ENCODE peak calls at places on chromosome 4, in nine cellular contexts. One of them, this sample, is unnamed.

GRCh38 chr4:3340038-3340702 is 47.3 kb downstream of the RGS12 start:
- ATAC-seq in CD4-positive, CD25-positive, alpha-beta regulatory T cell: no peak
- ATAC-seq in A549: no peak
- ATAC-seq in naive thymus-derived CD8-positive, alpha-beta T cell: no peak
- ATAC-seq in central memory CD8-positive, alpha-beta T cell: no peak
- ATAC-seq in SK-N-SH treated with all-trans-retinoic acid at 6 μM for 48 hours: no peak
- ATAC-seq in stimulated activated naive CD8-positive, alpha-beta T cell treated with anti-CD3 and anti-CD28 coated beads, Interleukin-15, amount 100 ng/mL, for 72 hours: no peak
- ATAC-seq in right lobe of liver: no peak
- ATAC-seq in T-cell: no peak
- ATAC-seq in this sample: no peak

GRCh38 chr4:62549601-62550000 is 1349.5 kb downstream of the ADGRL3 start:
- ATAC-seq in central memory CD8-positive, alpha-beta T cell: no peak
- ATAC-seq in T-cell: no peak
- ATAC-seq in right lobe of liver: no peak
- ATAC-seq in CD4-positive, CD25-positive, alpha-beta regulatory T cell: no peak
- ATAC-seq in stimulated activated naive CD8-positive, alpha-beta T cell treated with anti-CD3 and anti-CD28 coated beads, Interleukin-15, amount 100 ng/mL, for 72 hours: no peak
- ATAC-seq in SK-N-SH treated with all-trans-retinoic acid at 6 μM for 48 hours: no peak
- ATAC-seq in naive thymus-derived CD8-positive, alpha-beta T cell: no peak
- ATAC-seq in A549: no peak
- ATAC-seq in this sample: no peak

GRCh38 chr4:53702334-53703266 is 111.3 kb upstream of the LNX1 start:
- ATAC-seq in CD4-positive, CD25-positive, alpha-beta regulatory T cell: peak
- ATAC-seq in SK-N-SH treated with all-trans-retinoic acid at 6 μM for 48 hours: peak
- ATAC-seq in stimulated activated naive CD8-positive, alpha-beta T cell treated with anti-CD3 and anti-CD28 coated beads, Interleukin-15, amount 100 ng/mL, for 72 hours: peak
- ATAC-seq in T-cell: no peak
- ATAC-seq in A549: peak
- ATAC-seq in right lobe of liver: peak
- ATAC-seq in central memory CD8-positive, alpha-beta T cell: peak
- ATAC-seq in naive thymus-derived CD8-positive, alpha-beta T cell: peak
- ATAC-seq in this sample: no peak

GRCh38 chr4:92305878-92306520 is 2.2 kb downstream of the GRID2 start:
- ATAC-seq in A549: peak
- ATAC-seq in SK-N-SH treated with all-trans-retinoic acid at 6 μM for 48 hours: peak
- ATAC-seq in right lobe of liver: no peak
- ATAC-seq in T-cell: no peak
- ATAC-seq in central memory CD8-positive, alpha-beta T cell: no peak
- ATAC-seq in CD4-positive, CD25-positive, alpha-beta regulatory T cell: no peak
- ATAC-seq in naive thymus-derived CD8-positive, alpha-beta T cell: no peak
- ATAC-seq in stimulated activated naive CD8-positive, alpha-beta T cell treated with anti-CD3 and anti-CD28 coated beads, Interleukin-15, amount 100 ng/mL, for 72 hours: no peak
- ATAC-seq in this sample: no peak

GRCh38 chr4:155377281-155377680 is 516 bp upstream of the MAP9 start:
- ATAC-seq in T-cell: no peak
- ATAC-seq in naive thymus-derived CD8-positive, alpha-beta T cell: no peak
- ATAC-seq in SK-N-SH treated with all-trans-retinoic acid at 6 μM for 48 hours: no peak
- ATAC-seq in central memory CD8-positive, alpha-beta T cell: no peak
- ATAC-seq in right lobe of liver: peak
- ATAC-seq in CD4-positive, CD25-positive, alpha-beta regulatory T cell: no peak
- ATAC-seq in stimulated activated naive CD8-positive, alpha-beta T cell treated with anti-CD3 and anti-CD28 coated beads, Interleukin-15, amount 100 ng/mL, for 72 hours: no peak
- ATAC-seq in A549: peak
- ATAC-seq in this sample: no peak

GRCh38 chr4:87118826-87119225 is 101.6 kb downstream of the KLHL8 start:
- ATAC-seq in A549: no peak
- ATAC-seq in SK-N-SH treated with all-trans-retinoic acid at 6 μM for 48 hours: peak
- ATAC-seq in naive thymus-derived CD8-positive, alpha-beta T cell: no peak
- ATAC-seq in central memory CD8-positive, alpha-beta T cell: no peak
- ATAC-seq in CD4-positive, CD25-positive, alpha-beta regulatory T cell: no peak
- ATAC-seq in stimulated activated naive CD8-positive, alpha-beta T cell treated with anti-CD3 and anti-CD28 coated beads, Interleukin-15, amount 100 ng/mL, for 72 hours: peak
- ATAC-seq in T-cell: peak
- ATAC-seq in right lobe of liver: no peak
- ATAC-seq in this sample: peak

GRCh38 chr4:98938386-98938785 is 9.5 kb upstream of the EIF4E start:
- ATAC-seq in A549: peak
- ATAC-seq in T-cell: no peak
- ATAC-seq in SK-N-SH treated with all-trans-retinoic acid at 6 μM for 48 hours: peak
- ATAC-seq in CD4-positive, CD25-positive, alpha-beta regulatory T cell: no peak
- ATAC-seq in right lobe of liver: no peak
- ATAC-seq in stimulated activated naive CD8-positive, alpha-beta T cell treated with anti-CD3 and anti-CD28 coated beads, Interleukin-15, amount 100 ng/mL, for 72 hours: no peak
- ATAC-seq in naive thymus-derived CD8-positive, alpha-beta T cell: no peak
- ATAC-seq in central memory CD8-positive, alpha-beta T cell: no peak
- ATAC-seq in this sample: peak

GRCh38 chr4:185754961-185755360 is 57.0 kb downstream of the SORBS2 start:
- ATAC-seq in CD4-positive, CD25-positive, alpha-beta regulatory T cell: no peak
- ATAC-seq in right lobe of liver: peak
- ATAC-seq in central memory CD8-positive, alpha-beta T cell: no peak
- ATAC-seq in A549: no peak
- ATAC-seq in stimulated activated naive CD8-positive, alpha-beta T cell treated with anti-CD3 and anti-CD28 coated beads, Interleukin-15, amount 100 ng/mL, for 72 hours: no peak
- ATAC-seq in T-cell: no peak
- ATAC-seq in SK-N-SH treated with all-trans-retinoic acid at 6 μM for 48 hours: no peak
- ATAC-seq in naive thymus-derived CD8-positive, alpha-beta T cell: no peak
- ATAC-seq in this sample: no peak

GRCh38 chr4:147826288-147826646 is 94.4 kb downstream of the ARHGAP10 start:
- ATAC-seq in naive thymus-derived CD8-positive, alpha-beta T cell: no peak
- ATAC-seq in CD4-positive, CD25-positive, alpha-beta regulatory T cell: no peak
- ATAC-seq in T-cell: no peak
- ATAC-seq in A549: no peak
- ATAC-seq in SK-N-SH treated with all-trans-retinoic acid at 6 μM for 48 hours: no peak
- ATAC-seq in stimulated activated naive CD8-positive, alpha-beta T cell treated with anti-CD3 and anti-CD28 coated beads, Interleukin-15, amount 100 ng/mL, for 72 hours: no peak
- ATAC-seq in right lobe of liver: no peak
- ATAC-seq in central memory CD8-positive, alpha-beta T cell: no peak
- ATAC-seq in this sample: no peak

GRCh38 chr4:124907881-124908280 is 195.3 kb upstream of the ANKRD50 start:
- ATAC-seq in central memory CD8-positive, alpha-beta T cell: no peak
- ATAC-seq in SK-N-SH treated with all-trans-retinoic acid at 6 μM for 48 hours: no peak
- ATAC-seq in CD4-positive, CD25-positive, alpha-beta regulatory T cell: no peak
- ATAC-seq in stimulated activated naive CD8-positive, alpha-beta T cell treated with anti-CD3 and anti-CD28 coated beads, Interleukin-15, amount 100 ng/mL, for 72 hours: no peak
- ATAC-seq in right lobe of liver: no peak
- ATAC-seq in naive thymus-derived CD8-positive, alpha-beta T cell: no peak
- ATAC-seq in T-cell: no peak
- ATAC-seq in A549: no peak
- ATAC-seq in this sample: no peak

GRCh38 chr4:71184195-71184781 is 154.5 kb upstream of the SLC4A4 start:
- ATAC-seq in CD4-positive, CD25-positive, alpha-beta regulatory T cell: peak
- ATAC-seq in right lobe of liver: peak
- ATAC-seq in central memory CD8-positive, alpha-beta T cell: no peak
- ATAC-seq in T-cell: peak
- ATAC-seq in A549: no peak
- ATAC-seq in naive thymus-derived CD8-positive, alpha-beta T cell: peak
- ATAC-seq in stimulated activated naive CD8-positive, alpha-beta T cell treated with anti-CD3 and anti-CD28 coated beads, Interleukin-15, amount 100 ng/mL, for 72 hours: peak
- ATAC-seq in SK-N-SH treated with all-trans-retinoic acid at 6 μM for 48 hours: peak
- ATAC-seq in this sample: no peak

GRCh38 chr4:163558539-163559044 is 64.1 kb downstream of the TMA16 start:
- ATAC-seq in SK-N-SH treated with all-trans-retinoic acid at 6 μM for 48 hours: no peak
- ATAC-seq in naive thymus-derived CD8-positive, alpha-beta T cell: peak
- ATAC-seq in central memory CD8-positive, alpha-beta T cell: peak
- ATAC-seq in stimulated activated naive CD8-positive, alpha-beta T cell treated with anti-CD3 and anti-CD28 coated beads, Interleukin-15, amount 100 ng/mL, for 72 hours: peak
- ATAC-seq in A549: no peak
- ATAC-seq in T-cell: peak
- ATAC-seq in right lobe of liver: peak
- ATAC-seq in CD4-positive, CD25-positive, alpha-beta regulatory T cell: peak
- ATAC-seq in this sample: peak

GRCh38 chr4:140790765-140791164 is 34.6 kb upstream of the TBC1D9 start:
- ATAC-seq in central memory CD8-positive, alpha-beta T cell: peak
- ATAC-seq in stimulated activated naive CD8-positive, alpha-beta T cell treated with anti-CD3 and anti-CD28 coated beads, Interleukin-15, amount 100 ng/mL, for 72 hours: no peak
- ATAC-seq in naive thymus-derived CD8-positive, alpha-beta T cell: peak
- ATAC-seq in A549: no peak
- ATAC-seq in T-cell: no peak
- ATAC-seq in SK-N-SH treated with all-trans-retinoic acid at 6 μM for 48 hours: no peak
- ATAC-seq in right lobe of liver: peak
- ATAC-seq in CD4-positive, CD25-positive, alpha-beta regulatory T cell: peak
- ATAC-seq in this sample: no peak

GRCh38 chr4:174464949-174465348 is 57.3 kb downstream of the HPGD start:
- ATAC-seq in A549: no peak
- ATAC-seq in right lobe of liver: no peak
- ATAC-seq in SK-N-SH treated with all-trans-retinoic acid at 6 μM for 48 hours: no peak
- ATAC-seq in T-cell: no peak
- ATAC-seq in naive thymus-derived CD8-positive, alpha-beta T cell: no peak
- ATAC-seq in central memory CD8-positive, alpha-beta T cell: no peak
- ATAC-seq in CD4-positive, CD25-positive, alpha-beta regulatory T cell: no peak
- ATAC-seq in stimulated activated naive CD8-positive, alpha-beta T cell treated with anti-CD3 and anti-CD28 coated beads, Interleukin-15, amount 100 ng/mL, for 72 hours: no peak
- ATAC-seq in this sample: no peak

GRCh38 chr4:53717064-53717549 is 125.8 kb upstream of the LNX1 start:
- ATAC-seq in A549: no peak
- ATAC-seq in CD4-positive, CD25-positive, alpha-beta regulatory T cell: no peak
- ATAC-seq in stimulated activated naive CD8-positive, alpha-beta T cell treated with anti-CD3 and anti-CD28 coated beads, Interleukin-15, amount 100 ng/mL, for 72 hours: no peak
- ATAC-seq in naive thymus-derived CD8-positive, alpha-beta T cell: no peak
- ATAC-seq in SK-N-SH treated with all-trans-retinoic acid at 6 μM for 48 hours: no peak
- ATAC-seq in central memory CD8-positive, alpha-beta T cell: no peak
- ATAC-seq in T-cell: no peak
- ATAC-seq in right lobe of liver: peak
- ATAC-seq in this sample: no peak

GRCh38 chr4:80114732-80115265 is 41.8 kb upstream of the ANTXR2 start:
- ATAC-seq in T-cell: no peak
- ATAC-seq in stimulated activated naive CD8-positive, alpha-beta T cell treated with anti-CD3 and anti-CD28 coated beads, Interleukin-15, amount 100 ng/mL, for 72 hours: no peak
- ATAC-seq in naive thymus-derived CD8-positive, alpha-beta T cell: no peak
- ATAC-seq in central memory CD8-positive, alpha-beta T cell: no peak
- ATAC-seq in CD4-positive, CD25-positive, alpha-beta regulatory T cell: no peak
- ATAC-seq in A549: no peak
- ATAC-seq in SK-N-SH treated with all-trans-retinoic acid at 6 μM for 48 hours: no peak
- ATAC-seq in right lobe of liver: no peak
- ATAC-seq in this sample: no peak

GRCh38 chr4:151530783-151531182 is 121.8 kb downstream of the FHIP1A start:
- ATAC-seq in right lobe of liver: no peak
- ATAC-seq in central memory CD8-positive, alpha-beta T cell: no peak
- ATAC-seq in A549: no peak
- ATAC-seq in naive thymus-derived CD8-positive, alpha-beta T cell: no peak
- ATAC-seq in T-cell: no peak
- ATAC-seq in SK-N-SH treated with all-trans-retinoic acid at 6 μM for 48 hours: no peak
- ATAC-seq in stimulated activated naive CD8-positive, alpha-beta T cell treated with anti-CD3 and anti-CD28 coated beads, Interleukin-15, amount 100 ng/mL, for 72 hours: no peak
- ATAC-seq in CD4-positive, CD25-positive, alpha-beta regulatory T cell: no peak
- ATAC-seq in this sample: no peak

GRCh38 chr4:168694669-168695068 is 197.8 kb downstream of the PALLD start:
- ATAC-seq in right lobe of liver: no peak
- ATAC-seq in stimulated activated naive CD8-positive, alpha-beta T cell treated with anti-CD3 and anti-CD28 coated beads, Interleukin-15, amount 100 ng/mL, for 72 hours: no peak
- ATAC-seq in T-cell: no peak
- ATAC-seq in SK-N-SH treated with all-trans-retinoic acid at 6 μM for 48 hours: no peak
- ATAC-seq in CD4-positive, CD25-positive, alpha-beta regulatory T cell: no peak
- ATAC-seq in naive thymus-derived CD8-positive, alpha-beta T cell: no peak
- ATAC-seq in A549: peak
- ATAC-seq in central memory CD8-positive, alpha-beta T cell: no peak
- ATAC-seq in this sample: no peak

GRCh38 chr4:149997881-149998421 is 80.3 kb upstream of the DCLK2 start:
- ATAC-seq in T-cell: no peak
- ATAC-seq in right lobe of liver: peak
- ATAC-seq in CD4-positive, CD25-positive, alpha-beta regulatory T cell: no peak
- ATAC-seq in stimulated activated naive CD8-positive, alpha-beta T cell treated with anti-CD3 and anti-CD28 coated beads, Interleukin-15, amount 100 ng/mL, for 72 hours: peak
- ATAC-seq in SK-N-SH treated with all-trans-retinoic acid at 6 μM for 48 hours: peak
- ATAC-seq in naive thymus-derived CD8-positive, alpha-beta T cell: no peak
- ATAC-seq in central memory CD8-positive, alpha-beta T cell: no peak
- ATAC-seq in A549: peak
- ATAC-seq in this sample: peak

GRCh38 chr4:140070369-140070768 is 83.6 kb downstream of the MAML3 start:
- ATAC-seq in central memory CD8-positive, alpha-beta T cell: no peak
- ATAC-seq in T-cell: peak
- ATAC-seq in naive thymus-derived CD8-positive, alpha-beta T cell: peak
- ATAC-seq in A549: no peak
- ATAC-seq in CD4-positive, CD25-positive, alpha-beta regulatory T cell: peak
- ATAC-seq in right lobe of liver: no peak
- ATAC-seq in stimulated activated naive CD8-positive, alpha-beta T cell treated with anti-CD3 and anti-CD28 coated beads, Interleukin-15, amount 100 ng/mL, for 72 hours: peak
- ATAC-seq in SK-N-SH treated with all-trans-retinoic acid at 6 μM for 48 hours: no peak
- ATAC-seq in this sample: peak

GRCh38 chr4:7906171-7906581 is 33.5 kb downstream of the AFAP1 start:
- ATAC-seq in central memory CD8-positive, alpha-beta T cell: no peak
- ATAC-seq in A549: no peak
- ATAC-seq in stimulated activated naive CD8-positive, alpha-beta T cell treated with anti-CD3 and anti-CD28 coated beads, Interleukin-15, amount 100 ng/mL, for 72 hours: no peak
- ATAC-seq in naive thymus-derived CD8-positive, alpha-beta T cell: no peak
- ATAC-seq in SK-N-SH treated with all-trans-retinoic acid at 6 μM for 48 hours: peak
- ATAC-seq in right lobe of liver: no peak
- ATAC-seq in T-cell: no peak
- ATAC-seq in CD4-positive, CD25-positive, alpha-beta regulatory T cell: no peak
- ATAC-seq in this sample: no peak

GRCh38 chr4:141849367-141849766 is 213.0 kb downstream of the IL15 start:
- ATAC-seq in T-cell: no peak
- ATAC-seq in SK-N-SH treated with all-trans-retinoic acid at 6 μM for 48 hours: no peak
- ATAC-seq in central memory CD8-positive, alpha-beta T cell: no peak
- ATAC-seq in CD4-positive, CD25-positive, alpha-beta regulatory T cell: no peak
- ATAC-seq in right lobe of liver: peak
- ATAC-seq in stimulated activated naive CD8-positive, alpha-beta T cell treated with anti-CD3 and anti-CD28 coated beads, Interleukin-15, amount 100 ng/mL, for 72 hours: no peak
- ATAC-seq in naive thymus-derived CD8-positive, alpha-beta T cell: no peak
- ATAC-seq in A549: no peak
- ATAC-seq in this sample: no peak

GRCh38 chr4:102612824-102613366 is 111.7 kb downstream of the NFKB1 start:
- ATAC-seq in central memory CD8-positive, alpha-beta T cell: peak
- ATAC-seq in naive thymus-derived CD8-positive, alpha-beta T cell: peak
- ATAC-seq in T-cell: peak
- ATAC-seq in A549: no peak
- ATAC-seq in SK-N-SH treated with all-trans-retinoic acid at 6 μM for 48 hours: no peak
- ATAC-seq in right lobe of liver: peak
- ATAC-seq in CD4-positive, CD25-positive, alpha-beta regulatory T cell: peak
- ATAC-seq in stimulated activated naive CD8-positive, alpha-beta T cell treated with anti-CD3 and anti-CD28 coated beads, Interleukin-15, amount 100 ng/mL, for 72 hours: peak
- ATAC-seq in this sample: peak

GRCh38 chr4:140213116-140213515 is 59.1 kb upstream of the MAML3 start:
- ATAC-seq in stimulated activated naive CD8-positive, alpha-beta T cell treated with anti-CD3 and anti-CD28 coated beads, Interleukin-15, amount 100 ng/mL, for 72 hours: no peak
- ATAC-seq in SK-N-SH treated with all-trans-retinoic acid at 6 μM for 48 hours: no peak
- ATAC-seq in T-cell: no peak
- ATAC-seq in right lobe of liver: no peak
- ATAC-seq in A549: no peak
- ATAC-seq in central memory CD8-positive, alpha-beta T cell: no peak
- ATAC-seq in naive thymus-derived CD8-positive, alpha-beta T cell: no peak
- ATAC-seq in CD4-positive, CD25-positive, alpha-beta regulatory T cell: no peak
- ATAC-seq in this sample: no peak